ENCODE peak calls at places on chromosome 20, in five cellular contexts. J is psoas muscle; F is CD8-positive, alpha-beta T cell; O is left ventricle myocardium inferior; U is heart right ventricle. Z is an unnamed sample.

GRCh38 chr20:32449890-32450401 is 91.8 kb downstream of the ASXL1 start:
- DNase-seq in J (no peak), F (no peak), O (no peak), U (no peak), Z (no peak)

GRCh38 chr20:31260326-31260932 is 3.0 kb downstream of the DEFB115 start:
- DNase-seq in U (no peak), J (no peak), F (no peak), O (no peak), Z (no peak)

GRCh38 chr20:51400051-51400926 is 142.2 kb downstream of the NFATC2 start:
- DNase-seq in J (no peak), F (peak; percentile 57), O (no peak), U (no peak), Z (no peak)

GRCh38 chr20:16922834-16923233 is 174.7 kb downstream of the OTOR start:
- DNase-seq in O (no peak), U (no peak), F (no peak), J (no peak), Z (peak; percentile 95)

GRCh38 chr20:34938466-34939163 is 17.0 kb downstream of the GSS start:
- DNase-seq in F (no peak), O (peak; percentile 74), J (peak; percentile 60), U (peak; percentile 71), Z (no peak)

GRCh38 chr20:2507464-2507863 is 1.3 kb downstream of the ZNF343 start:
- DNase-seq in O (no peak), F (no peak), U (no peak), J (no peak), Z (no peak)

GRCh38 chr20:59385038-59385437 is 84.6 kb downstream of the EDN3 start:
- DNase-seq in O (no peak), J (no peak), U (no peak), F (no peak), Z (no peak)

GRCh38 chr20:3123542-3123941 is 36.1 kb downstream of the FASTKD5 start:
- DNase-seq in U (no peak), J (no peak), O (no peak), F (no peak), Z (no peak)

GRCh38 chr20:40414843-40415615 is 274.0 kb downstream of the MAFB start:
- DNase-seq in U (no peak), F (no peak), J (no peak), O (no peak), Z (no peak)

GRCh38 chr20:57884956-57885355 is 175.1 kb upstream of the PMEPA1 start:
- DNase-seq in O (no peak), U (no peak), F (no peak), J (no peak), Z (no peak)

GRCh38 chr20:50919567-50919966 is 11.7 kb downstream of the ADNP start:
- DNase-seq in O (no peak), J (peak; percentile 61), F (no peak), U (no peak), Z (peak; percentile 42)

GRCh38 chr20:61980647-61981583 is 84.8 kb downstream of the TAF4 start:
- DNase-seq in U (peak; percentile 28), F (no peak), J (peak; percentile 50), O (peak; percentile 46), Z (peak; percentile 7)

GRCh38 chr20:36236786-36237121 is 476 bp downstream of the AAR2 start:
- DNase-seq in O (no peak), J (no peak), U (no peak), F (no peak), Z (no peak)

GRCh38 chr20:11581271-11581670 is 336.4 kb upstream of the BTBD3 start:
- DNase-seq in F (no peak), J (no peak), U (no peak), O (no peak), Z (no peak)

GRCh38 chr20:47785900-47786762 is 850 bp upstream of the SULF2 start:
- DNase-seq in F (no peak), U (peak; percentile 81), O (peak; percentile 61), J (peak; percentile 62), Z (peak; percentile 94)

GRCh38 chr20:63103402-63104311 is 96.9 kb upstream of the BHLHE23 start:
- DNase-seq in U (no peak), J (no peak), F (no peak), O (no peak), Z (no peak)

GRCh38 chr20:62936996-62937352 is 973 bp upstream of the GID8 start:
- DNase-seq in O (no peak), F (no peak), J (no peak), U (no peak), Z (peak; percentile 74)

GRCh38 chr20:61649105-61649878 is 397.2 kb downstream of the CDH4 start:
- DNase-seq in O (no peak), U (no peak), F (no peak), J (no peak), Z (no peak)

GRCh38 chr20:34713194-34713943 is 9.2 kb downstream of the TP53INP2 start:
- DNase-seq in U (peak; percentile 52), F (no peak), J (no peak), O (no peak), Z (peak; percentile 97)

GRCh38 chr20:2692036-2692885 is at the start of gene EBF4:
- DNase-seq in F (peak; percentile 29), J (peak; percentile 57), U (peak; percentile 44), O (peak; percentile 56), Z (peak; percentile 75)

GRCh38 chr20:50670126-50670862 is 21.0 kb downstream of the RIPOR3 start:
- DNase-seq in U (no peak), J (no peak), O (no peak), F (no peak), Z (no peak)

DNA sequence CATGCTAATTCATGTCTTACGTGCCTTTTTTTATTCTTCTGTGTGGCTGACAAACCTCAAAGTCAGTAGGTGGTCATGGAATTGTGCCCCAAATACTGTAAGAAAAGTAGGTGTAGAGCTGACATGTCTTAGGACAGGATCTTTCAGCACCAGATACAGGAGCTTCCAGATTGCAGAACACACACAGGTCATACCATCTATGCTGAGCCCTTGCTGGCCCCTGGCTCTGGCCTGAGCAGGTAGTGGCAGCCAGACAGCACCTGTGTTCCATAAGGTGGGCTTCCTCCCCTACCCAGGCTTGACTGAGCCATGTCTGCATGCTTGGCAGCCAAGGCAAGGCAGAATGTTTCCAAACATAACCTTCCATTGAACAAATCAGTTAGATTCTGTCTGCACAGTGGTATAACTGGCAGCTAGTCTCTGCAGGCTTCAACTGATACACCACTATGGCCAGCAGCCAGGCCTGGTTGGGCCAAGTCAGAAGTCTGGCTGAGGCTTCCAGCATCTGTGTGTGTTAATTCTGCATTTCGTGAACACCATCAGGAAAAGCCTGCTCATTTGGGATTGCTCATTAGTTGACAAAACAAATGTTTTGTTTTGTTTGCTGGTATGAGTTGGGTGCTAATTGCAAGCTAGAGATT is 366.5 kb downstream of the FOXA2 start:
- DNase-seq in U (no peak), J (no peak), O (no peak), F (no peak), Z (no peak)
- H3K27me3 ChIP-seq in U (peaks cover 9% of the 10 kb centered on the region), J (peaks cover 8% of the 10 kb centered on the region), O (peaks cover 16% of the 10 kb centered on the region), F (no peaks in the 10 kb centered on the region), Z (peaks cover 15% of the 10 kb centered on the region)

DNA sequence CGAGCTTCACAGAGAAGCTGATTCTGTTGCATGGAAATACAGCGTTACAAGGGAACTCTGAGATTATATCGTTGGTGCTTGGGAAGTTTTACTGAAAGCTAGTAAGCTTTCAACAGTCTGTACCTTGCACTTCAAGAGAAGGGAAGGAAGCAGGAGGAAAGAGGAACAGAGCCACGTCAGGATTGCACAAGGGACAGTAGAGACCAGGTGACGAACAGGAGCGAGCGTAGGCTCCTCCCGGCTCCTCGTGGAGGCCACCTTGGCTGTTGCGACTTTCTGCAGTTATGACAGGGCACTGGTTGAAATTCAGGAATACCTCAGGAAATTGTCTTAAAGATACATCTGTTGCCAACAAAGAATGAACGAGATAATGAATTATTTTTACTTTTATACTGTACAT is 18.8 kb downstream of the RTF2 start:
- DNase-seq in J (no peak), F (no peak), U (no peak), O (no peak), Z (no peak)
- H3K36me3 ChIP-seq in J (peaks cover 6% of the 10 kb centered on the region), F (peaks cover 36% of the 10 kb centered on the region), U (no peaks in the 10 kb centered on the region), O (peaks cover 82% of the 10 kb centered on the region), Z (peaks cover 80% of the 10 kb centered on the region)

DNA sequence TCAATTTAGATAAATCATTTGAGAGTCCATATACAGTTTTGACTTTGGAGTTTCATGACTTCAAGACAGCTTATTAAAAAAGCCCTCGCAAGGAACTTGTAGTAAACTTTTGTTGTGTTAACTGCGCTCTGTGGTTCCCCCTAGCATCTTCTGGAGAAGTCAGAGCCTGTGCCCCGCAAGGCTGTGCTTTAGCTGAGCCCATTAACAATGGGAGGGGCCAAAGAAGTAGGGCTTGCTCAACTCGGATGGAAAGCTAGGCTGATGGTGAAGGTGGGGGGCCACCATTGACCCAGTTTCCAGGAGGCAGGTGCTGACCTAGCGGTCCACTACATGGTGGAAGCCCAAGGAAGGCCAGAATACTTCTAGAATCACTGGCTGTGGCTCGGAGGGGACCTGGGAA is 29.3 kb upstream of the OVOL2 start:
- DNase-seq in U (no peak), F (no peak), O (no peak), J (no peak), Z (no peak)
- H3K4me3 ChIP-seq in U (no peak overlapping the region), F (no peak overlapping the region), O (no peak overlapping the region), J (no peak overlapping the region), Z (no peak overlapping the region)

GRCh38 chr20:49412953-49413352 is 69.5 kb downstream of the KCNB1 start:
- DNase-seq in U (no peak), F (no peak), O (no peak), J (no peak), Z (no peak)

GRCh38 chr20:49413677-49414076 is 68.8 kb downstream of the KCNB1 start:
- DNase-seq in J (no peak), F (no peak), O (no peak), U (no peak), Z (no peak)

GRCh38 chr20:49409302-49409969 is 73.0 kb downstream of the KCNB1 start:
- DNase-seq in U (no peak), J (no peak), O (no peak), F (no peak), Z (no peak)

GRCh38 chr20:49411221-49411925 is 71.1 kb downstream of the KCNB1 start:
- DNase-seq in J (no peak), U (no peak), F (no peak), O (no peak), Z (no peak)

GRCh38 chr20:49412254-49412653 is 70.2 kb downstream of the KCNB1 start:
- DNase-seq in U (no peak), F (no peak), J (no peak), O (no peak), Z (no peak)
- H3K27me3 ChIP-seq in U (peaks cover 7% of the 10 kb centered on the region), F (no peaks in the 10 kb centered on the region), J (no peaks in the 10 kb centered on the region), O (peaks cover 42% of the 10 kb centered on the region), Z (peaks cover 76% of the 10 kb centered on the region)

GRCh38 chr20:37882961-37883712 is 19.8 kb upstream of the VSTM2L start:
- DNase-seq in O (no peak), J (no peak), U (no peak), F (no peak), Z (no peak)

GRCh38 chr20:37886851-37887297 is 16.1 kb upstream of the VSTM2L start:
- DNase-seq in U (peak; percentile 61), J (peak; percentile 16), F (no peak), O (peak; percentile 79), Z (no peak)

GRCh38 chr20:37888641-37889040 is 14.3 kb upstream of the VSTM2L start:
- DNase-seq in J (no peak), U (no peak), F (no peak), O (no peak), Z (no peak)

GRCh38 chr20:37885042-37885441 is 17.9 kb upstream of the VSTM2L start:
- DNase-seq in O (no peak), F (no peak), U (no peak), J (no peak), Z (no peak)

GRCh38 chr20:37885593-37886507 is 17.1 kb upstream of the VSTM2L start:
- DNase-seq in F (no peak), O (no peak), J (no peak), U (no peak), Z (no peak)
- H3K36me3 ChIP-seq in F (no peaks in the 10 kb centered on the region), O (no peaks in the 10 kb centered on the region), J (no peaks in the 10 kb centered on the region), U (no peaks in the 10 kb centered on the region), Z (no peaks in the 10 kb centered on the region)

GRCh38 chr20:1465470-1466210 is 1.0 kb downstream of the NSFL1C start:
- DNase-seq in F (no peak), O (no peak), J (no peak), U (no peak), Z (no peak)
- H3K4me3 ChIP-seq in F (peak overlapping the region; percentile 76), O (peak overlapping the region; percentile 100), J (peak overlapping the region; percentile 80), U (peak overlapping the region; percentile 97), Z (peak overlapping the region; percentile 92)

Z was measured in adipocyte.